ENCODE peak calls at places on chromosomes 11 and 22, in four cellular contexts. P is fibroblast of lung, U is colonic mucosa, M is body of pancreas. J is an unnamed sample. For H3K4me1, the result is how much of the 10 kb centered on the place peaks cover.

GRCh38 chr11:66967670-66968425 is 7.3 kb upstream of the C11orf86 start:
- DNase-seq in P (peak), M (peak), U (peak), J (no peak)

GRCh38 chr22:46053563-46054090 is 76.7 kb upstream of the WNT7B start:
- DNase-seq in M (peak), U (peak), P (peak), J (peak)

GRCh38 chr22:28711820-28712777 is 29.5 kb downstream of the CHEK2 start:
- DNase-seq in M (peak), U (no peak), P (peak), J (no peak)

GRCh38 chr11:10495464-10495786 is 40.4 kb downstream of the AMPD3 start:
- DNase-seq in U (no peak), M (no peak), P (no peak), J (no peak)

GRCh38 chr22:28019881-28020861 is 101.1 kb upstream of the PITPNB start:
- DNase-seq in M (peak), P (peak), U (peak), J (peak)

GRCh38 chr11:2684581-2684980 is 15.2 kb downstream of the KCNQ1OT1 start:
- DNase-seq in U (no peak), M (no peak), P (no peak), J (no peak)

GRCh38 chr11:19892876-19893275 is 180.2 kb downstream of the NAV2 start:
- DNase-seq in M (no peak), P (peak), U (no peak), J (no peak)

GRCh38 chr11:128830290-128830813 is 36.7 kb downstream of the KCNJ1 start:
- DNase-seq in U (no peak), P (no peak), M (no peak), J (no peak)

GRCh38 chr11:253160-253885 is 16.5 kb downstream of the PSMD13 start:
- DNase-seq in M (no peak), U (no peak), P (no peak), J (no peak)

GRCh38 chr11:63917685-63918523 is 940 bp upstream of the RCOR2 start:
- DNase-seq in U (peak), M (peak), P (no peak), J (peak)

GRCh38 chr22:20249797-20250354 is 18.2 kb downstream of the RTN4R start:
- DNase-seq in P (peak), U (no peak), M (peak), J (peak)

GRCh38 chr22:38315801-38316339 is 1.4 kb downstream of the CSNK1E start:
- DNase-seq in M (no peak), P (no peak), U (no peak), J (no peak)

GRCh38 chr11:108199446-108200321 is 22.8 kb downstream of the NPAT start:
- DNase-seq in P (peak), U (no peak), M (peak), J (no peak)

GRCh38 chr11:12581923-12582322 is 92.3 kb upstream of the TEAD1 start:
- DNase-seq in U (no peak), P (peak), M (no peak), J (peak)

GRCh38 chr22:16563555-16564520 is 28.8 kb downstream of the CCT8L2 start:
- DNase-seq in U (no peak), M (no peak), P (no peak), J (peak)

GRCh38 chr11:27392715-27393114 is 29.7 kb upstream of the CCDC34 start:
- DNase-seq in U (no peak), P (peak), M (no peak), J (no peak)

GRCh38 chr11:118289411-118289810 is 15.1 kb upstream of the CD3E start:
- DNase-seq in U (no peak), M (no peak), P (no peak), J (no peak)

GRCh38 chr22:43628253-43628649 is 183.9 kb downstream of the EFCAB6 start:
- DNase-seq in U (no peak), P (no peak), M (no peak), J (no peak)

GRCh38 chr11:12715941-12716340 is 41.7 kb downstream of the TEAD1 start:
- DNase-seq in M (no peak), P (no peak), U (no peak), J (no peak)

GRCh38 chr22:20495861-20496681 is 476 bp upstream of the KLHL22 start:
- DNase-seq in U (peak), M (peak), P (peak), J (peak)

GRCh38 chr11:123505546-123506299 is 75.7 kb downstream of the GRAMD1B start:
- DNase-seq in U (no peak), P (no peak), M (no peak), J (peak)

DNA sequence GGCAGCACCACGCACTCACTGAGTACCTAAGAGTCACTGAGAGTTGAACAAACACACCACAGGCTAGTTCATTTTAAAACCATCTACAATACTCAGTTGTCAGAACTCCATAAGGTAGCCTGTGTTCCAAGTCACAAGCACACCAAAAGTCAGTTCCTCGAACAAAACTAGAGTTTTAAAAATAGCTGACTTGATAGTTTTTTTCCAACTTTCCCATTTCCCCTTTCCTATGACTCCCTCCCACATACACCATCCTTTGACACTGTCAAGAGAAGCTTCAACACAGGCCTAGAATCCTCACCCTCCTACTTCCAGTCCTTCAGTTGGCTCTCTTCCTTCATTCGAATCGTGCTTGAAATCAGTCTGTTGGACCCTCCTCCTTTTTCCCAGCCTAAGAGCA is 105.7 kb upstream of the AKIP1 start:
- DNase-seq in P (no peak), M (no peak), U (no peak), J (no peak)
- H3K4me1 ChIP-seq in P (under half), M (half or more), U (under half), J (under half)

GRCh38 chr11:62125316-62125715 is 1.5 kb downstream of the INCENP start:
- DNase-seq in U (no peak), M (no peak), P (no peak), J (no peak)

GRCh38 chr11:62122076-62122475 is 1.7 kb upstream of the INCENP start:
- DNase-seq in U (no peak), M (no peak), P (no peak), J (no peak)

GRCh38 chr11:62124186-62125113 is 639 bp downstream of the INCENP start:
- DNase-seq in U (peak), M (peak), P (peak), J (no peak)

GRCh38 chr11:62125881-62126280 is 2.1 kb downstream of the INCENP start:
- DNase-seq in M (no peak), P (no peak), U (no peak), J (no peak)

DNA sequence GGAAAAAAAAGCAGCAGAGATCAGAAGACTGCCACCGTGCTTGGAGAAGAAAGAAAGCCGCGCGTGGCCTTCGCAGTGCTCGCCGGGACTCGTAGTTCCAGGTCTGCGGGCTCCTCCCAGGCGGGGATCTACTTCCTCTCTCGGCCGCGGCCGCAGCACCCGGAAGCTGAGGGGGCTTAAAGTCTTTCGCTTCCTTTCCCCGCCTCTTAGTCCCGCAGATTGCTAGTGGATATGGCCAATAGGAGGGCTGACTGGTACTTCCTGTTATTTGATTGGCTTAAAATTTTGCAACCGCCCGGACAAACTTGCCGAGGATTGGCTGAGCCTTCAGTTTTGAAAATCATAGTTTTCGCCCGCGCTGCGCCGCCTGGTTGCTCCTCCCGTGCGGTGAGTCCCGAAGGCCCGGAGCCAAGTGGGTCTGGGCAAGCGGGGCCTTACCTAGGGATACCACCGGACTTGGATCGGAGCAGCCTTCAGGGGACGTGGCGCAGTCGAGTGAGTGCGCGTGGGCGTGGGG is at the start of gene INCENP:
- DNase-seq in M (peak), U (peak), P (peak), J (peak)
- TF ChIP-seq CTCF in M (no peak), U (no peak), P (no peak), J (no peak)

GRCh38 chr11:15108592-15109130 is 6.1 kb upstream of the INSC start:
- DNase-seq in U (no peak), P (no peak), M (no peak), J (no peak)

GRCh38 chr11:15104166-15104565 is 10.6 kb upstream of the INSC start:
- DNase-seq in M (no peak), P (no peak), U (no peak), J (no peak)

GRCh38 chr11:15107730-15108515 is 6.8 kb upstream of the INSC start:
- DNase-seq in P (peak), U (no peak), M (no peak), J (no peak)

GRCh38 chr11:15109602-15110001 is 5.1 kb upstream of the INSC start:
- DNase-seq in U (no peak), M (no peak), P (no peak), J (no peak)

DNA sequence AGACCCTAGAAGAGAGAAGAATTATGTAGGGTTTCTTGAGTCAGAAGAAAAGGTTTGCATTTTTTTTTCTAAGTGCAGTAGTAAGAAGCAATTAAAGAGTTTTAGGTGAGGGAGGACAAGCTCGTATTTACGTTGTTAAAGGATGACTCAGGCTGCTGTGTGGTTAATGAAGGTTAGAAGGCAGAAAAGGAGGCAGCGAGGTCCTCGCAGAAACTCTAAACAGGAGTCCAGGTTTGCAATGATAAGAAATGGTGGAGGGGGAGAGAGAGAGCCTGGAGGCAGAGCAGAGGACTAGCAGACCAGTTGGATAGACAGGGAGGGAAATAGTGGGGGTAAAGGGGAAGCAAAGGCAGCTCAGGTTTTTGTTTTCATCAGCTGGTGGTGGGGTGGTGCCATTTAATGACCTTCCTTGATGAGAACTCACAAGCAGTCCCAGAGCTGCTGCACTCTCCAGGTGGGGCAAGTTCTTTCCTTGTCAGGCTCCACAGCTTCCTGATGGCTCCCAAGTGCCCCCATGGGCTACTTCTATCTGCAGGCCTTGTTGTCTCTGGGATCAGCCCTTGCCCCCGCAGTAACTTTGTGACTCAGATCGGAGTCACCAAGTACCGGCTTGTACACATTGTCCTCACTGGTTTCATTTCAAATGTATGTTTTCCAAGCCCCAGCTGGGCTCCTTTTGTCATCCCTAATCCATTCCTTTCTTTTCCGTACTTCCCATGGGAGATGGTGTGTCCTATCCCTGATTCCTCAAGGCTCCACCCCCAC is 8.3 kb upstream of the INSC start:
- DNase-seq in U (no peak), P (peak), M (no peak), J (no peak)
- H3K4me3 ChIP-seq in U (no peak), P (no peak), M (no peak), J (no peak)

GRCh38 chr11:102446606-102447005 is 6.0 kb downstream of the TMEM123 start:
- DNase-seq in P (peak), M (no peak), U (no peak), J (no peak)
- H3K4me1 ChIP-seq in P (under half), M (under half), U (under half), J (under half)

GRCh38 chr11:113182288-113182687 is 132.1 kb upstream of the TTC12 start:
- DNase-seq in P (no peak), M (no peak), U (no peak), J (no peak)
- TF ChIP-seq CTCF in P (no peak), M (no peak), U (no peak), J (no peak)